ENCODE peak calls at places on chromosomes 6 and 20, in eight cellular contexts. I, Y, N, J, L, P, E and W are unnamed samples.

GRCh38 chr6:29071831-29072723 is 15.0 kb downstream of the OR2B3 start:
- DNase-seq in I (peak), L (peak), P (no peak), N (peak), J (peak), E (no peak), Y (peak), W (peak)

GRCh38 chr6:28789553-28790083 is 134.2 kb downstream of the TRIM27 start:
- DNase-seq in N (peak), L (peak), I (peak), Y (peak), P (no peak), J (no peak), E (no peak), W (no peak)

GRCh38 chr6:169950558-169950957 is 199.1 kb downstream of the ERMARD start:
- DNase-seq in I (peak), L (peak), J (peak), N (peak), E (no peak), P (no peak), Y (peak), W (no peak)

GRCh38 chr6:70520575-70520974 is 46.2 kb upstream of the SDHAF4 start:
- DNase-seq in P (no peak), L (no peak), I (peak), Y (no peak), E (no peak), J (peak), N (peak), W (no peak)

GRCh38 chr6:150134280-150134920 is 8.4 kb upstream of the PPP1R14C start:
- DNase-seq in L (no peak), E (no peak), Y (no peak), I (no peak), P (no peak), N (no peak), J (no peak), W (no peak)

GRCh38 chr20:57374931-57375651 is 16.1 kb upstream of the RBM38 start:
- DNase-seq in I (no peak), E (peak), Y (no peak), J (no peak), L (no peak), P (peak), N (peak), W (no peak)

GRCh38 chr6:96926425-96926824 is 1.9 kb downstream of the KLHL32 start:
- DNase-seq in P (no peak), L (no peak), N (no peak), J (no peak), E (no peak), Y (no peak), I (no peak), W (no peak)

GRCh38 chr6:170269873-170270541 is 20.9 kb downstream of the DLL1 start:
- DNase-seq in E (no peak), Y (peak), N (no peak), I (no peak), J (no peak), L (no peak), P (no peak), W (no peak)

GRCh38 chr20:3908667-3909066 is 19.5 kb downstream of the PANK2 start:
- DNase-seq in L (no peak), Y (no peak), I (no peak), J (no peak), E (no peak), N (no peak), P (no peak), W (no peak)

GRCh38 chr20:46324960-46325703 is 16.8 kb upstream of the CDH22 start:
- DNase-seq in P (no peak), J (no peak), Y (peak), N (peak), L (peak), I (peak), E (no peak), W (no peak)

GRCh38 chr6:90110971-90111370 is 185.7 kb downstream of the BACH2 start:
- DNase-seq in L (no peak), E (no peak), Y (no peak), I (no peak), N (no peak), J (no peak), P (no peak), W (no peak)

GRCh38 chr6:147154454-147154853 is 49.8 kb upstream of the STXBP5 start:
- DNase-seq in P (no peak), Y (no peak), J (no peak), N (no peak), I (peak), E (no peak), L (no peak), W (no peak)

GRCh38 chr6:74597266-74597665 is 608.6 kb downstream of the COL12A1 start:
- DNase-seq in I (peak), N (no peak), L (no peak), Y (no peak), E (no peak), J (no peak), P (no peak), W (no peak)

GRCh38 chr6:98845201-98846020 is 11.0 kb downstream of the POU3F2 start:
- DNase-seq in I (peak), Y (peak), N (peak), P (peak), J (peak), E (no peak), L (peak), W (peak)

GRCh38 chr6:145028144-145028818 is 707.0 kb downstream of the EPM2A start:
- DNase-seq in E (no peak), J (peak), N (peak), P (no peak), I (peak), Y (peak), L (peak), W (no peak)

GRCh38 chr6:35642471-35643161 is 46.1 kb downstream of the FKBP5 start:
- DNase-seq in I (peak), Y (no peak), E (no peak), L (no peak), J (no peak), P (no peak), N (no peak), W (no peak)

GRCh38 chr6:10518461-10519216 is 2.5 kb upstream of the GCNT2 start:
- DNase-seq in P (no peak), I (no peak), E (no peak), N (peak), J (no peak), L (peak), Y (no peak), W (no peak)

GRCh38 chr6:154302111-154302752 is 54.4 kb downstream of the IPCEF1 start:
- DNase-seq in L (no peak), N (peak), J (peak), E (no peak), P (no peak), Y (no peak), I (peak), W (peak)

GRCh38 chr6:119241124-119241491 is 108.5 kb downstream of the MAN1A1 start:
- DNase-seq in E (no peak), L (no peak), I (peak), Y (no peak), N (no peak), P (no peak), J (no peak), W (no peak)

GRCh38 chr20:38094373-38094775 is 60.8 kb downstream of the RPRD1B start:
- DNase-seq in Y (no peak), P (peak), J (peak), E (no peak), N (peak), I (peak), L (no peak), W (peak)

GRCh38 chr20:63024573-63025392 is 18.0 kb upstream of the BHLHE23 start:
- DNase-seq in L (no peak), Y (peak), I (no peak), N (no peak), J (no peak), P (peak), E (no peak), W (no peak)

GRCh38 chr6:111565316-111566221 is 40.1 kb downstream of the TRAF3IP2 start:
- DNase-seq in N (peak), I (no peak), E (no peak), J (no peak), Y (no peak), P (no peak), L (peak), W (peak)
- TF ChIP-seq CTCF in N (peak), I (no peak), E (no peak), J (no peak), Y (peak), P (no peak), L (no peak), W (peak)

GRCh38 chr6:105985816-105986632 is 100.1 kb upstream of the PRDM1 start:
- DNase-seq in Y (peak), J (no peak), L (no peak), E (no peak), P (no peak), I (no peak), N (no peak), W (no peak)

GRCh38 chr6:105982761-105983600 is 103.2 kb upstream of the PRDM1 start:
- DNase-seq in J (no peak), N (no peak), P (no peak), E (no peak), I (no peak), Y (no peak), L (no peak), W (no peak)

GRCh38 chr6:105983763-105984162 is 102.4 kb upstream of the PRDM1 start:
- DNase-seq in I (no peak), E (no peak), L (no peak), J (no peak), Y (no peak), P (no peak), N (no peak), W (no peak)

GRCh38 chr6:105986998-105987397 is 99.1 kb upstream of the PRDM1 start:
- DNase-seq in N (no peak), I (peak), J (no peak), Y (no peak), E (no peak), P (no peak), L (no peak), W (no peak)

GRCh38 chr6:105985098-105985815 is 100.9 kb upstream of the PRDM1 start:
- DNase-seq in P (no peak), J (no peak), E (no peak), I (no peak), N (no peak), Y (no peak), L (peak), W (no peak)
- TF ChIP-seq CTCF in P (no peak), J (no peak), E (no peak), I (no peak), N (no peak), Y (no peak), L (no peak), W (no peak)

DNA sequence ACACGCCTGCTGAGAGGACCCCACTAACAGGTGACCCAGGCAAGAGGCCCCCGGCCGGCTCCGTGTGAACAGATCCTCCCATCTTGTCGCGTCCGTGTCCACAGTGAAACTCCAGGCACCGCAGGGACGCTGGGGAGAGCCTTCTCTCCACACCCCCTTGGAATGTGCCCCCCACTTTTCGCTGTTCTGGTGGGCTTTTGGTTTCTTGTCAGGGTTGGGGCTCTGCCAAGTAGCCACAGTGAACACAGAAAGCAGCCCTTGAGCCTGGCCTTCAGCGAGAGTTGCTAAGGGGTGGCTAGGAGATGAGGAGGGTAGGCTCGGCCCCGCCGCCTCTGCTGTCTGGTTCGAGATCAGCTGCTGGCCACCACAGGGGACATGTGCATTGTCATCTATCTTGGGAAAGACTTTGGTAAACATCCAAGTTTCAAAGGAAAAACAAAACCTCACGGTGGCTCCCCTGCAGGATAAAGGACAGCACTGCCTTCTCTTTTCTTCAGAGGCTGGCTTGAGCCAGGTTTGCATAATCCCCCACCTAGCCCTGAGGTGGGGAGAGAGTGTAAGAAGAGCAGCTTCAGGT is 22.7 kb downstream of the SYNDIG1 start:
- DNase-seq in N (no peak), I (no peak), P (no peak), J (no peak), L (no peak), E (no peak), Y (peak), W (no peak)
- TF ChIP-seq CTCF in N (no peak), I (no peak), P (no peak), J (no peak), L (no peak), E (no peak), Y (peak), W (peak)

GRCh38 chr6:123777554-123777953 is 26.1 kb upstream of the NKAIN2 start:
- DNase-seq in L (no peak), N (no peak), J (peak), P (no peak), E (no peak), Y (no peak), I (peak), W (no peak)
- TF ChIP-seq CTCF in L (no peak), N (peak), J (peak), P (no peak), E (no peak), Y (no peak), I (peak), W (no peak)

GRCh38 chr6:44800171-44800671 is 412.7 kb downstream of the CDC5L start:
- DNase-seq in N (no peak), I (peak), E (no peak), L (peak), Y (peak), J (no peak), P (no peak), W (no peak)
- TF ChIP-seq CTCF in N (no peak), I (no peak), E (no peak), L (no peak), Y (no peak), J (no peak), P (no peak), W (no peak)

DNA sequence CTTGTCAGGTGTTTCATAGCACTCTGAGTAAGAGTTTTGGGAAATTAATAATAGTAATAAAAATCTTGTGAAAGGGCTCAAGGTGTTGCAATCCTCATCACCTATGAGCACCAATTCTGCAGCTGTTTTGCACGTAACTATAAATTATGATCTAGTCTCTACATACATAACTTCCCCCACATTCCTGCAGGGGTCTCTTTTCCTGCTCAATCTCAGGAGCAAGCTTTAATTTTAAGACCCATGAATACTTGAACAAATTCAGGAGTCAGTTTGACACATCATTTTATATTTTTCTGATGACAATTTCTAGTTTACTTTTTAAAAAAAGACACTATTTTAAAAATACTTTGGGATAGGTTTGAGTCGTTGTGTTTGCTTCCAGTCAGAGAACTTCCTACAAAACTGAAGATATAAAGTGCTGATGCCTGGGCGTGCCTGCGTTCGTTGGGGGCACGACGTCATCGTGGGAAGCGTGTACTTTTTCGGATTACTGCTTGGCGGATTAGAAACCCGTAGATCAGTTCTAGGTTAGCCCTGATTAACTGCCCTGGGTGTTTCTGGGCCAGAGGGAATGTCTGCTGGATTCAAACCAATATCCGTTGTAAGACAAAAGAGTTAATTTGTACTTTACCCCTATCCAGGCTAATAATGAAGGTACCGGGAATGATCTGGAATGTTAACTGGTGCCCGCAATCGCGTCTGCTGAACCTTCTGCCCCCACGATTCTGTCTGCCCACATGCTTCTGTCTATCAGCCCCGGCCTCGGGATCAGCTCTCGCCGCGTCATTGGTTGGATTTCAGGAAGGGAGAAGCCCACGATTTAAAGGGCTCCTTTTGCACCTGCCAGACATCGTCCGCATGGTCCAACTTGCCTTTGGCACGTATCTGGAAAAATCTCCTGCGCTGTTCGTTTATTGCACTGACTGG is 940 bp upstream of the E2F3 start:
- DNase-seq in E (no peak), J (peak), P (no peak), Y (peak), I (peak), N (peak), L (peak), W (no peak)
- TF ChIP-seq CTCF in E (peak), J (peak), P (peak), Y (peak), I (peak), N (peak), L (peak), W (no peak)

GRCh38 chr6:113442040-113442439 is 415.1 kb upstream of the MARCKS start:
- DNase-seq in J (no peak), I (no peak), P (no peak), N (no peak), Y (no peak), L (no peak), E (no peak), W (no peak)
- TF ChIP-seq CTCF in J (no peak), I (no peak), P (no peak), N (no peak), Y (no peak), L (no peak), E (no peak), W (no peak)

GRCh38 chr6:107729098-107729497 is 95.0 kb downstream of the SCML4 start:
- DNase-seq in P (no peak), N (no peak), J (no peak), I (no peak), E (no peak), L (peak), Y (no peak), W (no peak)
- TF ChIP-seq CTCF in P (no peak), N (peak), J (no peak), I (peak), E (no peak), L (no peak), Y (peak), W (no peak)

GRCh38 chr20:21698494-21699215 is 6.8 kb upstream of the PAX1 start:
- DNase-seq in P (no peak), L (no peak), Y (no peak), N (no peak), J (no peak), E (no peak), I (no peak), W (no peak)

GRCh38 chr20:21699216-21699508 is 6.3 kb upstream of the PAX1 start:
- DNase-seq in J (no peak), Y (no peak), I (no peak), P (no peak), L (no peak), N (no peak), E (no peak), W (no peak)

DNA sequence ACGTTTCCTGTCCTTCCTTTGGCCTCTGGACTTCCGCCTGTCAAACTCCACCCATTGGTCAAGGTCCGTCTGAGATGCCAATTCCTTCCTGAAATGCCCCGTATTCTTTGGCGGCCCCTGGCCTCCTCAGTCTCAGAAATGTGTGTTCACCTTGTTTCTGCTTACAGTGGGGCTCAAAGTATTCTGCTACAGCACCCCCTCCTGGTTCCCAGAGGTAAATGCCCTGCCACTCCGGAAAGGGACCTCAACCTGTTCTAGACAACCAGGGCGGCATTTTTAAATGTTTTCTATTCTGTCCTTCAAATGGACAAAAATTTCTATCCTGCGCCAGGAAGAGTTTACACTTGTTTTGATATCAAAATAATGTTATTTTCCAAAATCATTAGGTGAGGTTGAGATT is 12.1 kb upstream of the PAX1 start:
- DNase-seq in J (no peak), E (no peak), L (no peak), P (no peak), Y (peak), I (no peak), N (peak), W (no peak)
- TF ChIP-seq CTCF in J (no peak), E (no peak), L (no peak), P (no peak), Y (peak), I (no peak), N (peak), W (peak)

GRCh38 chr6:112304680-112305079 is 42.5 kb upstream of the RFPL4B start:
- DNase-seq in L (no peak), E (no peak), P (no peak), I (no peak), N (no peak), J (no peak), Y (no peak), W (no peak)

GRCh38 chr6:112302154-112302553 is 45.0 kb upstream of the RFPL4B start:
- DNase-seq in L (no peak), E (no peak), I (no peak), Y (no peak), P (no peak), N (no peak), J (no peak), W (no peak)

GRCh38 chr6:112298816-112299281 is 44.5 kb upstream of the LAMA4 start:
- DNase-seq in P (no peak), E (no peak), Y (no peak), L (peak), J (no peak), N (no peak), I (peak), W (no peak)

GRCh38 chr6:112298021-112298745 is 43.8 kb upstream of the LAMA4 start:
- DNase-seq in P (no peak), Y (no peak), L (no peak), E (no peak), N (no peak), J (no peak), I (peak), W (no peak)

GRCh38 chr6:112300888-112301287 is 46.2 kb upstream of the RFPL4B start:
- DNase-seq in Y (no peak), J (no peak), P (no peak), I (no peak), N (no peak), L (no peak), E (no peak), W (no peak)
- TF ChIP-seq CTCF in Y (no peak), J (no peak), P (no peak), I (no peak), N (no peak), L (no peak), E (no peak), W (no peak)